ENCODE peak calls at places on chromosomes 2 and 18, in four cellular contexts. D is H1, X is mesendoderm, S is IMR-90. J is an unnamed sample.

GRCh38 chr2:59706729-59707128 is 846.7 kb downstream of the BCL11A start:
- DNase-seq in D (no peak), X (no peak), S (no peak), J (no peak)

GRCh38 chr2:162074937-162075688 is 1.1 kb upstream of the DPP4 start:
- DNase-seq in D (no peak), X (peak), S (peak), J (no peak)

GRCh38 chr2:189163889-189164288 is 15.7 kb downstream of the COL5A2 start:
- DNase-seq in D (no peak), X (peak), S (peak), J (no peak)

GRCh38 chr2:46878886-46879285 is 36.7 kb downstream of the MCFD2 start:
- DNase-seq in D (no peak), X (peak), S (peak), J (peak)

GRCh38 chr2:45930396-45930792 is 278.9 kb downstream of the PRKCE start:
- DNase-seq in D (no peak), X (no peak), S (peak), J (no peak)

GRCh38 chr2:42110287-42110973 is 58.7 kb upstream of the EML4 start:
- DNase-seq in D (no peak), X (no peak), S (peak), J (no peak)

GRCh38 chr18:38886852-38887670 is 1321.5 kb upstream of the CELF4 start:
- DNase-seq in D (no peak), X (no peak), S (no peak), J (no peak)

GRCh38 chr18:35178260-35178659 is 62.6 kb upstream of the ZNF397 start:
- DNase-seq in D (no peak), X (no peak), S (peak), J (no peak)

GRCh38 chr2:176491172-176491904 is 222.1 kb downstream of the MTX2 start:
- DNase-seq in D (no peak), X (peak), S (peak), J (no peak)

GRCh38 chr2:70570041-70570661 is 16.5 kb upstream of the TGFA start:
- DNase-seq in D (no peak), X (peak), S (no peak), J (peak)

DNA sequence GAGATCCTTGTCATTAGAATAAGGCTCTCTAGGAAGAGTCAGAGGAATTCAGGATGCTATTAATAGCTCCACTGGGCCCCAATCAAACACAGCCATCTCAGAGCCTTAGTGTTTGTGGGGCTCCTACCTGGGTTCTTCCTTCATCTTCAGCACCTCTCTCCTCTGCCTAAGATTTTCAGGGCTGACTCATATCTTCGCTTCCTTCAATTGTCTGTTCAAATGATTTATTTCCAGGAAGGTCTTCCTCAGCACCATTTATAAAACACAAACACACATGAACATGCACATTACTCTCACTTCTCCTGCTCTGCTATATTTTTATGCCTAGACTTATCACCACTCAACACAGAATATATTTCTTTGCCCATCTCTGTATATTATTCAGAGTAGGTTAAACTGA is 119.5 kb downstream of the COL6A3 start:
- DNase-seq in D (no peak), X (no peak), S (no peak), J (no peak)
- H3K56ac ChIP-seq in D (no peak), X (no peak), S (no peak), J (no peak)

DNA sequence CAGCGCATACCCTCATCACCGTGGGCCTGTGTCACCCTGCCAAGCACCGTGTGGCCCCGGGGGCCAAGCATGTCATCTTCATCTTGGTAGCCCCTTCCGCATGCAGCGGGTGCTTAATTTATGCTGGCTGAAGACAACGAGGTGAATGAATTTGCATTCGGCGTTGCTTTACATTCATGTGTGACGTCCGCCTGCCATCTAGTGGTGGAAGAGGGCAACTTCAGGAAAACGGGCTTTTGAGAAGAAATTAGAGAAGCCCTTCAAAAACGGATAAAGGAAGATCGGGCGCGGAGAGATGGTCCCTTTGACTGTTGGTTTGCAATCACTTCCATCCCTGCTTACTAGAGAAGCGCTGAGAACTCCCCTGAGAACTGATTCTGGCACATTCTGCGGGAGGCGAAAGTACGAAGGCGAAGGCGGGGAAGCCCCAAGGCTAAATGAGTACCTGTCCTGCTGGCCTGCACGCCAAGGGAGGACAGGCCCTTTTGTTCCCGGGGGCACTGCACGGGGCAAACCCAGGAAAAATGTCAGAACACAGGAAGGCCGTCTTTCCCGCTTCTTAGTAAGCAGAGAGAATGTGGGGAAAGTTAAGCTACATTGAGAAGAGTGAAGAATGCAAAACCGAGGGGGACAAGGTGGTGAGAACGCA is 145.9 kb downstream of the ZNF516 start:
- DNase-seq in D (peak), X (peak), S (peak), J (peak)
- H4K8ac ChIP-seq in D (no peak), X (no peak), S (no peak), J (no peak)

GRCh38 chr2:105771841-105772240 is 27.1 kb downstream of the NCK2 start:
- DNase-seq in D (no peak), X (no peak), S (no peak), J (no peak)
- H3K56ac ChIP-seq in D (no peak), X (no peak), S (no peak), J (no peak)

GRCh38 chr18:78495550-78495949 is 484.1 kb upstream of the SALL3 start:
- DNase-seq in D (no peak), X (no peak), S (no peak), J (no peak)

GRCh38 chr18:78494686-78495085 is 484.9 kb upstream of the SALL3 start:
- DNase-seq in D (no peak), X (no peak), S (no peak), J (no peak)

GRCh38 chr18:78492813-78493371 is 486.7 kb upstream of the SALL3 start:
- DNase-seq in D (no peak), X (no peak), S (no peak), J (no peak)

GRCh38 chr18:78496095-78496494 is 483.5 kb upstream of the SALL3 start:
- DNase-seq in D (no peak), X (no peak), S (no peak), J (no peak)

DNA sequence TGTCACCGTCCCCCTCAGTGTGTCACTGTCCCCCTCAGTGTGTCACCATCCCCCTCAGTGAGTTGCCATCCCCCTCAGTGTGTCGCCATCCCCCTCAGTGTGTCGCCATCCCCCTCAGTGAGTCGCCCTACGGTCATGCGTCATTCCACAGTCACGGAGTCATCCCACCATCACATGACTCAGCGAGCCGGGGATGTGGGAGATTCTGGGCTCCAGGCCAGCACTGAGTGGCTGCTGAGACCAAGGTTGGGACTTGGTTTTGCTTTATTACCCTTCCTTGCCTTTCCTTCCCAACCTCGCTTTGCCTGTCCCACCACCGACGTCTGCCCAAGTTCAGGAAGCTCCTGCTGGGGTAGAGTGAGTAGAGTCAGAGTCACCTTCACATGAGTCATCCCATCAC is 485.4 kb upstream of the SALL3 start:
- DNase-seq in D (no peak), X (peak), S (no peak), J (no peak)
- H4K8ac ChIP-seq in D (no peak), X (no peak), S (no peak), J (no peak)

J was measured in H9.